ENCODE peak calls at places on chromosomes 7 and 10, in seven cellular contexts. W, H, M, R, V, K and Q are unnamed samples.
A peak's percentile ranks its signal among the peaks of the same experiment; 100 is the strongest.

GRCh38 chr7:38880454-38880853 is 28.5 kb downstream of the VPS41 start:
- DNase-seq in W (no peak), H (no peak), M (no peak), R (no peak), V (no peak), K (no peak), Q (no peak)

GRCh38 chr10:112601214-112602090 is 154.4 kb downstream of the VTI1A start:
- DNase-seq in W (no peak), H (peak; percentile 57), M (no peak), R (no peak), V (no peak), K (no peak), Q (no peak)

GRCh38 chr7:86908948-86909347 is 150.5 kb downstream of the ELAPOR2 start:
- DNase-seq in W (no peak), H (no peak), M (no peak), R (no peak), V (no peak), K (no peak), Q (no peak)

GRCh38 chr10:62464308-62464707 is 90.1 kb downstream of the ZNF365 start:
- DNase-seq in W (no peak), H (no peak), M (peak; percentile 23), R (no peak), V (no peak), K (no peak), Q (no peak)

GRCh38 chr10:69439813-69440506 is 11.3 kb upstream of the TSPAN15 start:
- DNase-seq in W (peak; percentile 52), H (no peak), M (no peak), R (no peak), V (no peak), K (no peak), Q (no peak)

GRCh38 chr7:96723622-96724021 is 14.0 kb upstream of the SEM1 start:
- DNase-seq in W (no peak), H (no peak), M (no peak), R (no peak), V (no peak), K (no peak), Q (no peak)

GRCh38 chr10:37975407-37975991 is 948 bp downstream of the ZNF25 start:
- DNase-seq in W (no peak), H (peak; percentile 14), M (peak; percentile 38), R (peak; percentile 10), V (no peak), K (no peak), Q (no peak)

GRCh38 chr7:137592232-137592896 is 248.8 kb upstream of the PTN start:
- DNase-seq in W (peak; percentile 46), H (peak; percentile 74), M (peak; percentile 84), R (peak; percentile 44), V (peak; percentile 76), K (peak; percentile 62), Q (no peak)

GRCh38 chr10:35335718-35336083 is 608 bp upstream of the CCNY start:
- DNase-seq in W (no peak), H (no peak), M (no peak), R (no peak), V (no peak), K (peak; percentile 52), Q (no peak)

GRCh38 chr7:123580406-123581161 is 21.0 kb upstream of the ASB15 start:
- DNase-seq in W (peak; percentile 46), H (peak; percentile 34), M (peak; percentile 42), R (no peak), V (peak; percentile 43), K (no peak), Q (no peak)

GRCh38 chr10:73768881-73769280 is 13.0 kb upstream of the CHCHD1 start:
- DNase-seq in W (no peak), H (no peak), M (no peak), R (no peak), V (no peak), K (no peak), Q (no peak)

GRCh38 chr10:96683065-96683464 is 37.2 kb downstream of the PIK3AP1 start:
- DNase-seq in W (no peak), H (no peak), M (peak; percentile 84), R (no peak), V (no peak), K (no peak), Q (no peak)

GRCh38 chr7:87580636-87581035 is 20.0 kb downstream of the ABCB1 start:
- DNase-seq in W (no peak), H (no peak), M (no peak), R (no peak), V (no peak), K (no peak), Q (no peak)

GRCh38 chr10:21076381-21076780 is 179.3 kb upstream of the NEBL start:
- DNase-seq in W (no peak), H (no peak), M (no peak), R (no peak), V (no peak), K (no peak), Q (no peak)

GRCh38 chr10:27355918-27356573 is 115.4 kb upstream of the ACBD5 start:
- DNase-seq in W (no peak), H (no peak), M (no peak), R (no peak), V (no peak), K (no peak), Q (no peak)

GRCh38 chr10:63375859-63376258 is 89.9 kb downstream of the JMJD1C start:
- DNase-seq in W (no peak), H (no peak), M (peak; percentile 43), R (no peak), V (no peak), K (no peak), Q (no peak)

GRCh38 chr7:39407139-39407538 is 159.1 kb upstream of the YAE1 start:
- DNase-seq in W (no peak), H (no peak), M (no peak), R (no peak), V (no peak), K (no peak), Q (no peak)

GRCh38 chr7:36202347-36202896 is 49.4 kb downstream of the EEPD1 start:
- DNase-seq in W (no peak), H (peak; percentile 57), M (no peak), R (no peak), V (no peak), K (no peak), Q (no peak)

GRCh38 chr10:34187201-34187600 is 627.9 kb downstream of the PARD3 start:
- DNase-seq in W (no peak), H (no peak), M (peak; percentile 13), R (no peak), V (no peak), K (no peak), Q (no peak)

GRCh38 chr7:151598045-151598444 is 78.3 kb upstream of the RHEB start:
- DNase-seq in W (peak; percentile 29), H (no peak), M (peak; percentile 93), R (no peak), V (no peak), K (no peak), Q (no peak)

GRCh38 chr7:85851571-85852193 is 664.8 kb upstream of the SEMA3D start:
- DNase-seq in W (peak; percentile 16), H (peak; percentile 31), M (peak; percentile 69), R (peak; percentile 10), V (no peak), K (no peak), Q (no peak)

GRCh38 chr7:11343818-11344413 is 370.2 kb downstream of the PHF14 start:
- DNase-seq in W (peak; percentile 24), H (peak; percentile 22), M (peak; percentile 26), R (no peak), V (peak; percentile 26), K (no peak), Q (no peak)

GRCh38 chr10:75079436-75080083 is 31.9 kb upstream of the SAMD8 start:
- DNase-seq in W (no peak), H (no peak), M (no peak), R (no peak), V (no peak), K (no peak), Q (no peak)

GRCh38 chr7:64938540-64938939 is 35.5 kb downstream of the ZNF273 start:
- DNase-seq in W (no peak), H (no peak), M (no peak), R (no peak), V (no peak), K (no peak), Q (no peak)

GRCh38 chr10:72763201-72763600 is 71.3 kb downstream of the MCU start:
- DNase-seq in W (no peak), H (no peak), M (no peak), R (no peak), V (no peak), K (no peak), Q (no peak)

DNA sequence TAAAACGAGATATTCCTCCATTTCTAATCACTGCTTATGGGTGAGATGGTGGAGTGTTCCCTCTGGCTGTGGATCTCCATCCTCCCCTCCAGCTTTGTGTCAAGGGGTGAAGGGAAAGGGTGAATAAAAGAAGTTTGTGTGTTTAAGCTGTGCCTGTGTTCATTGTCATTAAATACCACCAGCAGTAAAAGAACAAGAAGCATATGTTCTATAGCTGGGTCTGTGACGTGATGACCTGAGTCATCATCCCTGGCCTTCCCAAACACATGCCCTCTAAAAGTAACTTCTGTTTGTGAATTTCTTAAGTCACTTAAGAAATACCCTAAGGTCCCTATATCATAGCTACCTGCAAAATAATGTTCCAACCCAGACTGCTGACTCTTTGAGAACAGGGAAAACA is 104.9 kb downstream of the PPP1R17 start:
- DNase-seq in W (no peak), H (no peak), M (peak; percentile 72), R (no peak), V (no peak), K (no peak), Q (no peak)
- TF ChIP-seq RFX5 in W (no peak), H (no peak), M (no peak), R (no peak), V (no peak), K (no peak), Q (no peak)

DNA sequence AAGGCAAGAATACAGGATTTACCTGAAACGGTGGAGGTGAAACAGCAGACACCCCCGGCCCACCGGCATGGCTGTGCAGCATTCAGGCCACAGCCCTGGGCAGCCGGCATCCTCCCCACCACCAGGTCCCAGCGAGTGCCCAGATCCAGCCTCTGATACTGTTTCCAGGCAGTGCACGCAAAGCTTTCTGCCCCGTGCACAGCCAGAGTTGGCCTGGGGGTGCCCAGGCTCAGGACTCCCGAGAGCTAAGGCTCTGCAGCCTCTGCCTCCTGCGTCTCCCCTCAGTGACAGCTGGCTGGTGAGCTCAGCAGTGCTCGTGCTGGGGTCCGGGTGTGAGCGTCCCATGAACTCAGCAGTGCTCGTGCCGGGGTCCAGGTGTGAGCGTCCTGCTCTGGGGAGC is 65.4 kb downstream of the CFAP46 start:
- DNase-seq in W (no peak), H (no peak), M (no peak), R (no peak), V (no peak), K (peak; percentile 46), Q (no peak)
- TF ChIP-seq RFX5 in W (no peak), H (no peak), M (no peak), R (no peak), V (no peak), K (no peak), Q (no peak)

DNA sequence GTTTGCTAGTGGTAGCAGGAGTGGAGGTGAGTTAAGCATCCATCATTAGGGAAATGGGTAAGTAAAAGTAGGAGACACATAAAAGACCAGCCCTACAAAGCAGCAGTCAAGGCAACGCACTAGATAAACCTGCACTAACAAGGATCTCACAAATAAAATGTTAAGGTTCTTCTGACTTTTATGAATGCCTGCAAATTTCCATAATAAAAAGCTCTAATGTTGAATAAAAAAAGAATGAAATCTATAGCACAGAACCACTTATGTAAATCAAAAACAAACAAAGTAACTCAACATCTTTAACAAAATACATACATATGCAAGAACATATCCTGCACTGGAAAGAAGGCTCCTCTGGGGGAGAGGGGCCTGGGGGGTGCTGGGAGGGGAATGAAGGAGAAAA is 4.6 kb downstream of the SGMS1 start:
- DNase-seq in W (no peak), H (no peak), M (no peak), R (no peak), V (no peak), K (no peak), Q (no peak)
- TF ChIP-seq RFX5 in W (no peak), H (no peak), M (no peak), R (no peak), V (no peak), K (no peak), Q (no peak)

GRCh38 chr7:130875265-130875741 is 141.3 kb upstream of the KLF14 start:
- DNase-seq in W (peak; percentile 54), H (peak; percentile 71), M (peak; percentile 44), R (peak; percentile 75), V (peak; percentile 87), K (peak; percentile 86), Q (no peak)
- TF ChIP-seq RFX5 in W (no peak), H (no peak), M (no peak), R (no peak), V (no peak), K (no peak), Q (no peak)